ENCODE peak calls at places on chromosomes 16 and 17, in four cellular contexts. A is IMR-90, M is HCT116, V is gastrocnemius medialis. C is an unnamed sample.
A peak's percentile ranks its signal among the peaks of the same experiment; 100 is the strongest.

GRCh38 chr16:83581082-83581481 is 226.7 kb upstream of the HSBP1 start:
- ATAC-seq in A (peak; percentile 44), M (no peak), V (no peak), C (no peak)

GRCh38 chr16:57462209-57462977 is at the start of gene POLR2C:
- ATAC-seq in A (peak; percentile 97), V (peak; percentile 92), M (peak; percentile 94), C (peak; percentile 94)

GRCh38 chr17:16313159-16314090 is 39.8 kb downstream of the CENPV start:
- ATAC-seq in M (no peak), A (peak; percentile 79), V (no peak), C (no peak)

GRCh38 chr17:48013876-48014602 is 23.6 kb downstream of the COPZ2 start:
- ATAC-seq in V (no peak), M (no peak), A (no peak), C (no peak)

GRCh38 chr16:81592353-81592866 is 147.8 kb downstream of the CMIP start:
- ATAC-seq in V (no peak), M (no peak), A (no peak), C (no peak)

GRCh38 chr17:82627827-82628226 is 20.4 kb downstream of the WDR45B start:
- ATAC-seq in A (no peak), M (no peak), V (no peak), C (peak; percentile 39)

GRCh38 chr17:50482110-50482509 is 3.5 kb downstream of the RSAD1 start:
- ATAC-seq in V (no peak), A (no peak), M (no peak), C (no peak)

GRCh38 chr17:15092261-15092660 is 172.9 kb downstream of the PMP22 start:
- ATAC-seq in M (no peak), V (no peak), A (no peak), C (no peak)

GRCh38 chr17:73350864-73351263 is 39.1 kb upstream of the CDC42EP4 start:
- ATAC-seq in M (no peak), A (no peak), V (no peak), C (no peak)

GRCh38 chr16:70482624-70483023 is 28.2 kb downstream of the FCSK start:
- ATAC-seq in V (no peak), M (peak; percentile 46), A (peak; percentile 36), C (no peak)

GRCh38 chr17:35889241-35889640 is 9.1 kb upstream of the CCL5 start:
- ATAC-seq in M (no peak), A (no peak), V (no peak), C (no peak)

GRCh38 chr16:9258423-9259051 is 167.1 kb downstream of the HAPSTR1 start:
- ATAC-seq in A (no peak), V (no peak), M (peak; percentile 84), C (no peak)

GRCh38 chr17:45144199-45145034 is 3.9 kb upstream of the HEXIM1 start:
- ATAC-seq in A (peak; percentile 19), M (no peak), V (no peak), C (peak; percentile 15)

GRCh38 chr16:70686376-70687171 is 721 bp upstream of the MTSS2 start:
- ATAC-seq in V (no peak), M (peak; percentile 49), A (no peak), C (peak; percentile 0)

GRCh38 chr17:44007346-44008204 is 3.2 kb downstream of the NAGS start:
- ATAC-seq in M (no peak), A (peak; percentile 0), V (no peak), C (no peak)

GRCh38 chr17:78526231-78527025 is 50.8 kb downstream of the DNAH17 start:
- ATAC-seq in V (no peak), M (peak; percentile 43), A (no peak), C (no peak)

GRCh38 chr16:89096042-89096717 is 2.5 kb downstream of the ACSF3 start:
- ATAC-seq in A (no peak), V (no peak), M (no peak), C (no peak)

GRCh38 chr17:66448008-66448644 is 145.7 kb downstream of the PRKCA start:
- ATAC-seq in V (no peak), A (no peak), M (no peak), C (no peak)

GRCh38 chr16:87917503-87917902 is 18.8 kb downstream of the CA5A start:
- ATAC-seq in V (no peak), M (no peak), A (no peak), C (no peak)

GRCh38 chr16:87918866-87919680 is 17.3 kb downstream of the CA5A start:
- ATAC-seq in M (no peak), A (no peak), V (peak; percentile 49), C (peak; percentile 20)

GRCh38 chr16:87921236-87921773 is 15.0 kb downstream of the CA5A start:
- ATAC-seq in V (no peak), A (no peak), M (peak; percentile 86), C (no peak)

GRCh38 chr16:87919681-87919994 is 16.7 kb downstream of the CA5A start:
- ATAC-seq in M (no peak), A (no peak), V (no peak), C (no peak)

DNA sequence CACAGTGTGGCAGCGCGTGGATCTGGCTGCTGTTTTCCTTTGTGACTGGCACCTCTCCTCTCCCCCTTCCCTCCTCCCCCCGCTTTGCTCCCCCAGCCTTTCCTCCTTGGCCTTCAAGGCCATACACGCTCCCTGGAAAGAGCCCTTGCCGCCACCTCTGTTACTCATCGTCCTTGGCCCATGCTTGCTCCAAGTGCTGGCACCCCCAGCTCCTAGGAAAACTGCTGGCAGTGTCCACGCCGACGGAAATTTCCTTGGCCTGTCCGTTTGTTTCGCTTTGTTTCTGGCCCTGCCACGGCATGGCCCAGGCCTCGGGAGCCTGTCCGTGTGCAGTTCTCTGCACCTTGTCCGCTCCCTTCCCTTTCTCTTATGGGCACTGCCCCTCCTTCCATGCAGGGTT is 18.0 kb downstream of the CA5A start:
- ATAC-seq in A (no peak), V (peak; percentile 94), M (no peak), C (peak; percentile 65)
- H3K4me3 ChIP-seq in A (no peak overlapping the region), V (peak overlapping the region; percentile 19), M (no peak overlapping the region), C (peak overlapping the region; percentile 8)

DNA sequence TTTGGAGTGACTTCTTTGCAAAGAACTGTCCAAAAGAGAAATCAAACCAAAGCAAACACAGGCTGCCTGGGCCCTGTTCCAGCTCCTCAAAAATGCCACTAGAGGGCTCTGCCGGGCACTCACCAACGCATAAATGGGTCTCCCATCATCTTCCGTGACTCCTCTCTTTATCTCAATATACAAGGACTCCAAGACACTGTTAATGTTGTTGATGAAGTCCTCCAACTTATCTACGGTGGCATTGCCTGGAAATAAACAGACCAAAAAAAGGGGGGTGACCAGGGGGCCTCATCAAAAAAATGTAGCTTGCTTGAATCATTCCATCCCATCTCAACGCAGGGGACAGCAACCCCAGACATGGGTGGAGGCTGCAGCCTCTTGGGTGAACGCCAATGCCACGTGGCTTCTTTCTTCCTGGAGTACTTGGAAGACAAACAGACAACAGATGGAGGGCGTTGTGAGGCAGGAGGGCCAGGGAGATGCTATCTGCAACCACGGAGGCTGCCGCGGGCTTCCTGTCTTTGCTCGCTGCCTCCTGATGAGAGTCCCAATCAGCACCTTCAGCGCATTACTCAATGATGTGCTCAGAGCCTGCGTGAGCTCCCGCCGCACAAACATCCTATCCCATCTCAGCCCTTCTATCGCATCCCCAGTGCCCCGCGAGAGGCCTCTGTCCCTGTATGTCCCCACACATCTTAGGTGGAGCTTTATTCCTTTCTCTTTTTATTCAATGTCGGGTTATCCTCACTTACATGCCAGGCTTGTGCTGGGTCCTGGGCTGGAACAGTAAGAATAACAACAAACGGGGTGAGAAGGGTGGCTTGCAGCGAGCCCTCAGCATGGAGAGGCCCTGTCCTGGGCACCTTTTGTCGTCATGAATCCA is 32.0 kb downstream of the KDM8 start:
- ATAC-seq in M (peak; percentile 81), A (peak; percentile 89), V (peak; percentile 72), C (peak; percentile 84)
- TF ChIP-seq POLR2A in M (no peak), A (no peak), V (no peak), C (no peak)

GRCh38 chr17:4806420-4806769 is 557 bp upstream of the PLD2 start:
- ATAC-seq in M (no peak), A (no peak), V (no peak), C (no peak)

GRCh38 chr17:4806770-4807533 is at the start of gene PLD2:
- ATAC-seq in A (peak; percentile 100), M (peak; percentile 98), V (peak; percentile 94), C (peak; percentile 99)

GRCh38 chr17:4807534-4808377 is 804 bp downstream of the PLD2 start:
- ATAC-seq in M (peak; percentile 7), V (peak; percentile 8), A (peak; percentile 4), C (no peak)

GRCh38 chr17:4810696-4811289 is 3.8 kb downstream of the PLD2 start:
- ATAC-seq in M (no peak), V (no peak), A (no peak), C (no peak)

GRCh38 chr17:4808378-4808767 is 1.4 kb downstream of the PLD2 start:
- ATAC-seq in V (peak; percentile 16), A (no peak), M (no peak), C (no peak)
- H3K4me3 ChIP-seq in V (no peak overlapping the region), A (no peak overlapping the region), M (no peak overlapping the region), C (peak overlapping the region; percentile 90)

DNA sequence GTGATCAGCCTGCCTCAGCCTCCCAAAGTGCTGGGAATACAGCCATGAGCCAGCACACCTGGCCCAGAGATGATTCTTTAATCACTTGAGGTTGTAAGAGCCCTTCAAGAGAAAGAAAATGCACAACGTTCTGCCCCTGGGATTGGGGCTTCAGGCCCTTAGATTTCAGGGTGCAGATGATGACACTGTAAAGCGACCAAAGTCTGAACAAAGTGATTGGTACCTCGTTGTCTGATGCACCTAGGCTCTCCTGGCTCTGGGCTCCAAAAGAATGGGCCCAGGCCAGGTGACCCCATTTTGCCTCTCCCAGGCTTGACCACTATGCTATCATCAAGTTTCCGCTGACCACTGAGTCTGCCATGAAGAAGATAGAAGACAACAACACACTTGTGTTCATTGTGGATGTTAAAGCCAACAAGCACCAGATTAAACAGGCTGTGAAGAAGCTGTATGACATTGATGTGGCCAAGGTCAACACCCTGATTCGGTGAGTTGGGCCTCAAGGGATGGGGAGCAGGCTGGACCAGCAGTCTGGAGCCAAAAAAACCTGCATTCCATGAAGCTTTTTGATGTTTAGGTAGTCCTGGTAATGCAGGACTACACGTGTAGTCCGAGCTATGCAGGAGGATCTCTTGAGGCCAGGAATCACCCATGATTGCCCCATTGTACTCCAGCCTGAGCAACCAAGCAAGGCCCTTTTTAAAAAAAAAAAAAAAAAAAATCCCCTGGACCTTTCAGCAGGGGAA is 2.8 kb downstream of the RPL23A start:
- ATAC-seq in V (no peak), M (no peak), A (no peak), C (no peak)
- TF ChIP-seq POLR2A in V (no peak), M (no peak), A (no peak), C (no peak)

GRCh38 chr17:81086789-81087551 is 52.0 kb downstream of the BAIAP2 start:
- ATAC-seq in V (no peak), A (no peak), M (no peak), C (no peak)
- H3K4me3 ChIP-seq in V (no peak overlapping the region), A (no peak overlapping the region), M (no peak overlapping the region), C (no peak overlapping the region)

DNA sequence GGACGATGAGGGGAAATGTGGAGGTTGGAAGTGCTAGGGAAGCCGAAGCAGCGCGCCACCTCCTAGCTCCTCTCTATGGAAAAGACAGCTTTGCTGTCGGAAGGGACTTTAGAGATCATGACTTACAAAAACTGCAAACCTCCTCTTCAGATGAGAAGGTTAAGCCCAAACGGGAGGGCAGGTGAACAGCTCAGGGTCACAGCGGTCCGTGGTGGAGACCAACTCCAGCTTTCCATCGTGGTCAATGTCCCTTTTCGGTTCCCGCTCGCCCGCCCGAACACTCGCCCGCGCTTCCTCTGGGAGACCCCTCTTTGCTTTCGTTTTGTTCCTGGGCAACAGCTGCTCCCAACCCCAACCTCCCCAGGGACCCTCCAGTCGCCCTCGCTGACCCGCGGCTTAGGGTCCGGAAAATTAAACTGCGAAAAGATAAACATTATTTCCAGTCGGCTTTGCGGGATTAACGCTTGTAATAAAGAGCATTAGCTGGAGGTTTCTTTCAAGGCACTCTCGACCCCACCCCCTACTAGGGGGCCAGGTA is 7.7 kb downstream of the IRX6 start:
- ATAC-seq in A (no peak), M (no peak), V (no peak), C (no peak)
- TF ChIP-seq POLR2A in A (no peak), M (no peak), V (no peak), C (no peak)

GRCh38 chr17:38465420-38466345 is 37.4 kb downstream of the ARHGAP23 start:
- ATAC-seq in M (peak; percentile 66), V (peak; percentile 79), A (peak; percentile 40), C (peak; percentile 77)
- H3K4me3 ChIP-seq in M (peak overlapping the region; percentile 55), V (peak overlapping the region; percentile 49), A (peak overlapping the region; percentile 54), C (peak overlapping the region; percentile 60)